ENCODE peak calls at places on chromosomes 12 and 14, in six cellular contexts. Q, U, Y, D, C and R are unnamed samples.

GRCh38 chr12:27497446-27497845 is 26.6 kb upstream of the PPFIBP1 start:
- DNase-seq in Q (no peak), U (no peak), Y (no peak), D (no peak), C (no peak), R (no peak)

GRCh38 chr14:68363841-68364711 is 428.8 kb downstream of the ZFP36L1 start:
- DNase-seq in Q (peak; percentile 97), U (peak; percentile 92), Y (peak; percentile 74), D (peak; percentile 62), C (peak; percentile 94), R (no peak)

GRCh38 chr12:43277630-43278267 is 274.3 kb downstream of the ADAMTS20 start:
- DNase-seq in Q (peak; percentile 42), U (no peak), Y (no peak), D (peak; percentile 84), C (peak; percentile 68), R (no peak)

GRCh38 chr12:90868626-90869025 is 86.3 kb downstream of the CCER1 start:
- DNase-seq in Q (no peak), U (no peak), Y (no peak), D (no peak), C (no peak), R (no peak)

GRCh38 chr12:46908936-46909635 is 83.3 kb upstream of the SLC38A4 start:
- DNase-seq in Q (no peak), U (no peak), Y (no peak), D (no peak), C (no peak), R (no peak)

GRCh38 chr14:35079742-35080141 is 33.7 kb downstream of the FAM177A1 start:
- DNase-seq in Q (no peak), U (no peak), Y (no peak), D (no peak), C (no peak), R (no peak)

GRCh38 chr14:54364555-54365415 is 32.0 kb upstream of the CDKN3 start:
- DNase-seq in Q (no peak), U (no peak), Y (no peak), D (peak; percentile 37), C (peak; percentile 58), R (peak; percentile 4)

GRCh38 chr14:21231020-21231652 is 38.1 kb downstream of the HNRNPC start:
- DNase-seq in Q (no peak), U (no peak), Y (no peak), D (no peak), C (no peak), R (no peak)

GRCh38 chr12:93825926-93826599 is 148.9 kb downstream of the CRADD start:
- DNase-seq in Q (no peak), U (no peak), Y (no peak), D (no peak), C (no peak), R (no peak)

GRCh38 chr14:50821471-50822464 is 9.2 kb downstream of the NIN start:
- DNase-seq in Q (no peak), U (no peak), Y (no peak), D (no peak), C (no peak), R (no peak)

GRCh38 chr12:29983917-29984316 is 200.2 kb upstream of the TMTC1 start:
- DNase-seq in Q (no peak), U (no peak), Y (no peak), D (no peak), C (no peak), R (no peak)

GRCh38 chr14:33897878-33898535 is 52.9 kb downstream of the EGLN3 start:
- DNase-seq in Q (no peak), U (no peak), Y (no peak), D (no peak), C (no peak), R (no peak)

GRCh38 chr12:3061129-3061857 is 15.9 kb upstream of the TSPAN9 start:
- DNase-seq in Q (no peak), U (no peak), Y (no peak), D (peak; percentile 48), C (peak; percentile 29), R (no peak)

GRCh38 chr12:33012226-33012625 is 115.6 kb upstream of the PKP2 start:
- DNase-seq in Q (peak; percentile 96), U (no peak), Y (no peak), D (no peak), C (no peak), R (peak; percentile 94)

GRCh38 chr12:64937466-64937865 is 113.0 kb downstream of the TBC1D30 start:
- DNase-seq in Q (no peak), U (no peak), Y (no peak), D (no peak), C (peak; percentile 3), R (no peak)

GRCh38 chr12:103503546-103504480 is 8.0 kb upstream of the C12orf42 start:
- DNase-seq in Q (peak; percentile 55), U (peak; percentile 29), Y (peak; percentile 73), D (no peak), C (no peak), R (no peak)

GRCh38 chr12:113422030-113422900 is at the start of gene SDSL:
- DNase-seq in Q (peak; percentile 81), U (peak; percentile 21), Y (peak; percentile 60), D (peak; percentile 80), C (peak; percentile 86), R (peak; percentile 70)

GRCh38 chr12:69415471-69416275 is 54.5 kb upstream of the FRS2 start:
- DNase-seq in Q (peak; percentile 86), U (peak; percentile 55), Y (peak; percentile 82), D (peak; percentile 95), C (peak; percentile 78), R (peak; percentile 80)

GRCh38 chr12:110721570-110721969 is 21.1 kb downstream of the PPP1CC start:
- DNase-seq in Q (no peak), U (no peak), Y (no peak), D (no peak), C (no peak), R (no peak)

GRCh38 chr12:27667540-27667939 is 28.7 kb upstream of the REP15 start:
- DNase-seq in Q (no peak), U (no peak), Y (no peak), D (peak; percentile 76), C (peak; percentile 30), R (no peak)

GRCh38 chr12:44381341-44381740 is 494.8 kb downstream of the NELL2 start:
- DNase-seq in Q (no peak), U (no peak), Y (no peak), D (no peak), C (no peak), R (no peak)

GRCh38 chr14:61502459-61503093 is 181.2 kb downstream of the PRKCH start:
- DNase-seq in Q (peak; percentile 90), U (no peak), Y (peak; percentile 69), D (no peak), C (no peak), R (peak; percentile 35)

GRCh38 chr14:33369041-33369440 is 430.4 kb downstream of the NPAS3 start:
- DNase-seq in Q (no peak), U (no peak), Y (no peak), D (no peak), C (no peak), R (peak; percentile 54)

GRCh38 chr14:93103392-93104080 is 12.2 kb downstream of the ITPK1 start:
- DNase-seq in Q (no peak), U (no peak), Y (no peak), D (no peak), C (peak; percentile 15), R (no peak)

GRCh38 chr12:22034709-22035506 is 11.1 kb upstream of the CMAS start:
- DNase-seq in Q (no peak), U (no peak), Y (no peak), D (peak; percentile 30), C (peak; percentile 5), R (no peak)

GRCh38 chr14:66634876-66635275 is 126.9 kb downstream of the GPHN start:
- DNase-seq in Q (peak; percentile 33), U (no peak), Y (no peak), D (no peak), C (peak; percentile 11), R (no peak)

GRCh38 chr14:60971271-60971670 is 9.6 kb downstream of the TRMT5 start:
- DNase-seq in Q (no peak), U (no peak), Y (no peak), D (no peak), C (no peak), R (no peak)

GRCh38 chr12:62934799-62935674 is at the start of gene PPM1H:
- DNase-seq in Q (peak; percentile 97), U (peak; percentile 79), Y (peak; percentile 99), D (peak; percentile 11), C (peak; percentile 60), R (peak; percentile 83)

GRCh38 chr14:77097689-77098469 is at the start of gene CIPC:
- DNase-seq in Q (peak; percentile 100), U (peak; percentile 100), Y (peak; percentile 99), D (peak; percentile 98), C (peak; percentile 99), R (peak; percentile 100)
- H3K23ac ChIP-seq in Q (peak within 1 kb of the TSS; percentile 92), U (peak within 1 kb of the TSS; percentile 94), Y (no peak within 1 kb of the TSS), D (peak within 1 kb of the TSS; percentile 97), C (no peak within 1 kb of the TSS), R (peak within 1 kb of the TSS; percentile 51)

DNA sequence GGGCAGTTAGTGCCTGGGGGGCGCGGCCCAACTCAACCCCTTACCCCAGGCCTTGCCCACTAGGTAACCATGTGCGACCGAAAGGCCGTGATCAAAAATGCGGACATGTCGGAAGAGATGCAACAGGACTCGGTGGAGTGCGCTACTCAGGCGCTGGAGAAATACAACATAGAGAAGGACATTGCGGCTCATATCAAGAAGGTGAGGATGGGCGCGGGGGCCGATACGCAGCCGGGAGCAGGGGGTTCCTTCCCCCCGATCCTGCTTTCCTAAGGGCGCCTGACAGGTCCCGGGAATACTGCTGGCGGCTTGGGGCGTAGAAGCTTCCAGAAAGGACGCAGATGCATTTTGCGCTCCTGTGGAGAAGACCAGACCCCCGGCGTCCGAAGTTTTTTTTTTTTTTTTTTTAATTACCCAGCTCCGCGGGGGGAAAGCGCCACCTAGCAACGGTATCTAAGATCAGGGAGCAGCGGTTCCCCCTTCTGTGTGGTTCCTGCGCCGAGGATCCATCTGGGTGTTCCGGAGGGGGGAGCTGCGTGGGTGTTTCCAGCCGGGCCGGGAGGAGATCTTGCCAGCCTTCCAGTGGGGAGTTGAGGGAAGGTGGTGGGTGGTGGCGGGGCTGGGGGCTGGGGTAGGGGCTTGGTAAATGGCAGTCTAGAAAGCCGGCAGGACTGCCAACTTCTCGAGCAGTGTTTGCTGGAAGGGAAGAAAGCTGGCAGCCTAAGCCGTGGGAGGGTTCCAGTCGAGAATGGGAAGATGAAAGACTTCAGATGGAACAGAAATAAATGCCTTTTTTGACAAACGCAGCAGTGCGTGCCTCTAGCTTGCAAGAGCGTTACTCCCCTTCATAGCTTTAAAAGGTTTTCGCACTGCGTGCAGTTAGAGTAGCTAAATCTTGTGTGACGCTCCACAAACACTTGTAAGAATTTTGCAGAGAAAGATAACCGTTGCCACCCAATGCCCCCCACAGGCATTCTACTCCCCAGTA is 734 bp downstream of the DYNLL1 start:
- DNase-seq in Q (peak; percentile 62), U (peak; percentile 70), Y (peak; percentile 53), D (peak; percentile 56), C (peak; percentile 63), R (peak; percentile 53)
- H3K18ac ChIP-seq in Q (peak overlapping the region; percentile 98), U (peak overlapping the region; percentile 95), Y (no peak overlapping the region), D (no peak overlapping the region), C (no peak overlapping the region), R (peak overlapping the region; percentile 87)

DNA sequence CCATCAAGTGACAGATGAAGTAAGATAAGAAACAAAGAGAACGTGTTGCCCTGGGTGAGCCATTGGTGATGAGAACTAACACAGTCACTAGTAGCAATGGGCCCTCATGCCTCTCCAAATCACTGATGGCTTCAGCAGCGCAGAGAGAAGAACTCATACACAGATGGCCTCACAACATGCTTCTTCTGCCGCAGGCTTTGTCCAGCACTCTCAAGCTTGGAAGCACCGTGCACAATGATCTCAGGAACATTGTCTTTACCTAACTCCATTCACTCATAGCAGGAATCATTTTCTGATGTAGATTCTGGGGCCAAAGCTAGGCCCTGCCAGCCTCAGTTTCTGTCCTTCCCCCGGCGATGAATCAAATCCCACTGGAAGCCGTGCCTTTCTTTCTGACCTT is 252.8 kb downstream of the DPF3 start:
- DNase-seq in Q (no peak), U (no peak), Y (no peak), D (no peak), C (no peak), R (no peak)
- H3K23ac ChIP-seq in Q (no peak overlapping the region), U (no peak overlapping the region), Y (no peak overlapping the region), D (no peak overlapping the region), C (no peak overlapping the region), R (no peak overlapping the region)

GRCh38 chr12:53501615-53502181 is 615 bp downstream of the TARBP2 start:
- DNase-seq in Q (no peak), U (no peak), Y (no peak), D (no peak), C (no peak), R (no peak)
- H3K18ac ChIP-seq in Q (peak overlapping the region; percentile 89), U (peak overlapping the region; percentile 100), Y (no peak overlapping the region), D (peak overlapping the region; percentile 26), C (peak overlapping the region; percentile 98), R (peak overlapping the region; percentile 81)